ENCODE peak calls at places on chromosomes 2 and 18, in seven cellular contexts. G is heart right ventricle, A is WTC11, V is dorsolateral prefrontal cortex, B is prostate gland, I is heart left ventricle, H is K562. L is an unnamed sample.

GRCh38 chr2:102703748-102704147 is 58.1 kb upstream of the TMEM182 start:
- DNase-seq in V (no peak), A (no peak), B (no peak), H (peak; percentile 28), G (no peak), I (no peak), L (no peak)

GRCh38 chr2:9656270-9656766 is 25.5 kb upstream of the YWHAQ start:
- DNase-seq in A (no peak), G (no peak), B (no peak), V (no peak), H (no peak), I (no peak), L (no peak)

GRCh38 chr18:398866-399637 is 101.4 kb downstream of the COLEC12 start:
- DNase-seq in B (no peak), H (no peak), G (no peak), I (no peak), V (no peak), A (no peak), L (no peak)

GRCh38 chr2:144213797-144214196 is 306.1 kb downstream of the ZEB2 start:
- DNase-seq in B (no peak), V (no peak), G (no peak), H (no peak), I (no peak), A (no peak), L (no peak)

GRCh38 chr2:149773006-149773405 is 185.4 kb upstream of the MMADHC start:
- DNase-seq in H (no peak), B (no peak), I (no peak), G (no peak), V (no peak), A (no peak), L (no peak)

GRCh38 chr18:75016025-75016717 is 192.8 kb downstream of the PTGR3 start:
- DNase-seq in A (no peak), I (no peak), G (no peak), H (no peak), V (no peak), B (no peak), L (no peak)

GRCh38 chr2:229492034-229492433 is 220.9 kb upstream of the PID1 start:
- DNase-seq in A (no peak), V (no peak), I (no peak), B (no peak), H (no peak), G (no peak), L (no peak)

GRCh38 chr18:9661564-9661963 is 46.5 kb upstream of the RAB31 start:
- DNase-seq in I (no peak), G (no peak), V (no peak), A (no peak), H (no peak), B (no peak), L (no peak)

GRCh38 chr2:107358362-107358761 is 468.3 kb upstream of the RGPD4 start:
- DNase-seq in B (no peak), V (no peak), H (no peak), A (no peak), G (no peak), I (no peak), L (no peak)

GRCh38 chr2:155815851-155816250 is 516.7 kb downstream of the NR4A2 start:
- DNase-seq in H (peak; percentile 8), G (no peak), I (no peak), A (peak; percentile 44), B (no peak), V (peak; percentile 29), L (no peak)

GRCh38 chr2:113240150-113240914 is 38.4 kb downstream of the PAX8 start:
- DNase-seq in I (peak; percentile 95), V (peak; percentile 75), H (no peak), B (peak; percentile 39), A (no peak), G (peak; percentile 87), L (no peak)

GRCh38 chr2:173876833-173877413 is 88.2 kb downstream of the SP3 start:
- DNase-seq in B (no peak), A (no peak), V (no peak), I (no peak), G (no peak), H (no peak), L (no peak)

GRCh38 chr2:211114826-211115450 is 558.5 kb downstream of the CPS1 start:
- DNase-seq in A (no peak), V (no peak), G (no peak), B (no peak), H (no peak), I (no peak), L (no peak)

GRCh38 chr2:62032096-62032495 is 126.6 kb downstream of the COMMD1 start:
- DNase-seq in I (no peak), H (no peak), A (no peak), B (no peak), G (no peak), V (no peak), L (no peak)

GRCh38 chr2:107595749-107596148 is 230.9 kb upstream of the RGPD4 start:
- DNase-seq in H (no peak), V (no peak), I (no peak), A (no peak), G (no peak), B (no peak), L (no peak)

GRCh38 chr2:98757904-98758421 is 27.0 kb upstream of the MGAT4A start:
- DNase-seq in I (peak; percentile 69), V (no peak), A (no peak), H (no peak), G (peak; percentile 74), B (peak; percentile 86), L (peak; percentile 84)

GRCh38 chr2:219495531-219496122 is 3.1 kb upstream of the GMPPA start:
- DNase-seq in H (peak; percentile 76), B (no peak), A (peak; percentile 87), V (no peak), G (peak; percentile 71), I (peak; percentile 74), L (no peak)

GRCh38 chr2:191486584-191487320 is 191.2 kb upstream of the NABP1 start:
- DNase-seq in H (no peak), B (no peak), A (no peak), V (no peak), G (no peak), I (no peak), L (no peak)

DNA sequence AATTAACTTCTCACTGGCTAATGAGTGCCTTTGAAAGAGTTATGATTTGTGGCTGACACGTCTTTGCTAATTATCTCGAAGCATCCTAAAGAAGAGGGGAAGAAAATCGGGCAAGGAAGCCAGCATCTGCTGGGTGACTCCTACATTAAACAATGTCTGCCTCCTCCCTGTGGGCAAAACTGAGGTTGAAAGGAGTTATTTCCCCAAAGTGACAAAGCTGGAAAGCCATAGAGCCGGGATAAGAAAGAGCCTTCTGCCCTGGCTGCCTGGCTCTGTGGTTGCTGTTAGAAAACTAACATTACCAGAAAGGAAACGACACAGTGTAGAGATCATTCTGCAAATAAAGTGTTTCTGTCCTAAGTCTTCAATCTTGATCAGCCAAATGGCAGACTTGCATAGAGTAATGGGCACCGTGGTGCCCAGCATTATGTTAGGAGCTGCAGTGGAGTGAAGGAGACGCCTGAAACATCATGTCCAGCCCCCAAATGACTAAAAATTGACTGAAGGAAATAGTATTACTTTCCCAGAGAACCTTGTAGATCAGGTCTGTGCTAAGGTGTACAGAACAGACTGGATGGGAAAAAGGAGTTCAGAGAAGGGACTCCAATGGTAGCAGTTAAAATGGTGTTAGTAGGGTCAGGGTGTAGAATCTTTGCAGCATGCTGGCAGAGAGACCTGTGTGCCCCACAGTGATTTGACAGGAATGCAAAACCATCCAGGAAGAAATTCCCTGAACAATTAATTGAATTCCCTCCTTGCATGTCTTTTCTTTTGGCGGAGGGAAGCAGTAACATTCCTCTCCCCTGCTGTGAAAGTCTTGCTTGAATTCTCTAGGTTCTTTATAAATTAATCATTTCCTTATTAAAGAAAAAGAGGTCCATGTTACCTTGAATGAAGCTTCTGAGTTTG is 44.4 kb downstream of the ALPK2 start:
- DNase-seq in I (no peak), H (no peak), G (no peak), V (no peak), A (no peak), B (no peak), L (no peak)
- TF ChIP-seq CTCF in I (no peak), H (no peak), G (no peak), V (no peak), A (no peak), B (no peak), L (no peak)

DNA sequence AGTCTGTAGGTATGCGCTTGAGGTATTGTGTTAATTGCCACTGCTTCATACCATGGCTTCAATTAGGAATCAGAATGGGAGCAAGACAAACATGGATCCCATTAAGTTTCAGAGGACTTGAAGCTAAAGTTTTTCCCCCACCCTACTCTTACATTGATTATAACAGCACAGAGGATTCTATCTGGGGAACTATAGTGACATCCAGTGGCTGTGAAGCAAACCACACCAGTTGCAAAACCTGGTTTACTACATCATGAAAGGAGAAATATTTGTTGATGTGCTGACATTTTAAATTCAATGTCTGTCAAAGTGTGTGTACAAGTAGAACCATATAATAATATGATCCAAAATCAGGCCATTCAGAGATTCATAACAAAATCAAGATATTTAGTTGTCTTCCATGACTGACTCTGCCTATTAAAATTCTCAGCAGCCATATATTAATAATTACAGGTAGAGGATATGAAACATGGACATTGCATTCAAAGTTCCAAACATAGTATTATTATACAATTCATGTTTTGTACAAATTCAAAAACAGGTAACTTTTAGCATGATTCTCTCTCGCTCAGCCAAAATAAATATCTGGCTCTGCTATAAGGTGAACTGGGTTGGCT is 82.9 kb downstream of the GRB14 start:
- DNase-seq in B (no peak), A (no peak), H (no peak), G (no peak), V (no peak), I (no peak), L (no peak)
- TF ChIP-seq CTCF in B (peak; percentile 19), A (no peak), H (peak; percentile 30), G (peak; percentile 64), V (peak; percentile 62), I (peak; percentile 62), L (no peak)

DNA sequence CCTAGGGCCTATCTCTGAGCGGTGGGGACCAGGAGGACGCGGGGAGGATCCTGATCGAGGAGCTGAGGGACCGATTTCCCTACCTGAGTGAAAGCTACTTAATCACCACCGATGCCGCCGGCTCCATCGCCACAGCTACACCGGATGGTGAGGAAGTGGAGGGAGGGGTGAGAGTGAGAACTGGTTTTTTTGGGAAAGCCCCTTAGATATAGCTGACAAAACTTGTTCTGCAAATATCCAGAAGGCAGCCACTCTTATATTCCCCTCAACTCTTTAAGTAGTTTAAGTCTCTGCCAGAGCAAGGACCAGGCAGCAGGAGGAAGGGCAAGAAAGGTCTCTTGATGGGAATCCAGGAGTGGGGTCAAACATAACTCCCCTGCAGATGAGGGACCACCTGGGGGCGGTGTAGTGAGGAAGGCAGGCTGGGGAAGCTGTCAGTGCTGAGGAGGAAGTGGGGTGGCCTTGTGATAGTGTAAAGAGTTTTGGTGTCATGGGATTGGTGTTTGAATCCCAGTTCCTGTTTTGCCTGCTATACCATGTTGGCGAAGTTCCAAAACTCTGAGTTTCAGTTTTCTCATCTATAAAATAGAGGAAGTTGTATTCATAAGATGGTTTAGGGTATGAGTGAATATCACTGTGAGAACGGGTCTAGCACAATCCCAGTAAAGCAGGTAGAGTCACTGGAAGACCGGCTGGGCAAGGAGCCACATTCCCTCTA is 3.4 kb downstream of the NAGK start:
- DNase-seq in G (peak; percentile 24), H (no peak), I (no peak), A (peak; percentile 23), V (no peak), B (no peak), L (peak; percentile 87)
- TF ChIP-seq CTCF in G (no peak), H (peak; percentile 43), I (no peak), A (no peak), V (no peak), B (no peak), L (peak; percentile 43)

DNA sequence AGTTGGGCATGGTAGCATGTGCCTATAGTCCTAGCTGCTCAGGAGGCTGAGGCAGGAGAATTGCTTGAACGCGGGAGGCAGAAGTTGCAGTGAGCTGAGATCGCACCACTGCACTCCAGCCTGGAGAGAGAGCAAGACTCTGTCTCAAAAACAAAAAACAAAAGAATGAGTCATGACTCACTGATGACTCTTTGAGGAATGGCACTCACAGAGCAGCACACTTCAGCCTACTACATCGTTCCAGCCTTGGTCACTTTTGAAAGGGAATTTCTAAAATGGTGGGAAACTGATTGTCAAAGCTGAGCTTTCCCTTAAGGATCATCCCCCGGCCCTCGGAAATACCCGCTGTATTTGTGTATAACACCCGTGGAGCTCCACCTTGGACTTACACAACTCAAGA is 217.3 kb upstream of the HS6ST1 start:
- DNase-seq in V (no peak), B (no peak), G (no peak), H (no peak), I (no peak), A (no peak), L (no peak)
- TF ChIP-seq CTCF in V (no peak), B (no peak), G (no peak), H (no peak), I (no peak), A (no peak), L (no peak)